ENCODE peak calls at places on chromosomes 11 and 22, in eight cellular contexts. One of them, this sample, is unnamed.

GRCh38 chr11:68373189-68373809 is 60.9 kb downstream of the LRP5 start:
- DNase-seq in ecto neural progenitor cell: no peak
- DNase-seq in right lobe of liver: no peak
- DNase-seq in T-cell: no peak
- DNase-seq in stimulated activated CD4-positive, alpha-beta T cell treated with anti-CD3 and anti-CD28 coated beads, Interleukin-2, amount 100 ng/mL, for 48 hours: no peak
- DNase-seq in HS-5: no peak
- DNase-seq in fibroblast of the conjunctiva: peak
- DNase-seq in CD8-positive, alpha-beta T cell: no peak
- DNase-seq in this sample: no peak

GRCh38 chr11:95147364-95147905 is 57.8 kb downstream of the ENDOD1 start:
- DNase-seq in ecto neural progenitor cell: no peak
- DNase-seq in right lobe of liver: no peak
- DNase-seq in T-cell: no peak
- DNase-seq in stimulated activated CD4-positive, alpha-beta T cell treated with anti-CD3 and anti-CD28 coated beads, Interleukin-2, amount 100 ng/mL, for 48 hours: no peak
- DNase-seq in HS-5: peak
- DNase-seq in fibroblast of the conjunctiva: peak
- DNase-seq in CD8-positive, alpha-beta T cell: no peak
- DNase-seq in this sample: no peak

GRCh38 chr11:78958444-78958843 is 383.8 kb upstream of the NARS2 start:
- DNase-seq in ecto neural progenitor cell: no peak
- DNase-seq in right lobe of liver: no peak
- DNase-seq in T-cell: no peak
- DNase-seq in stimulated activated CD4-positive, alpha-beta T cell treated with anti-CD3 and anti-CD28 coated beads, Interleukin-2, amount 100 ng/mL, for 48 hours: no peak
- DNase-seq in HS-5: no peak
- DNase-seq in fibroblast of the conjunctiva: no peak
- DNase-seq in CD8-positive, alpha-beta T cell: no peak
- DNase-seq in this sample: no peak

GRCh38 chr11:31884080-31884479 is 73.0 kb upstream of the PAX6 start:
- DNase-seq in ecto neural progenitor cell: no peak
- DNase-seq in right lobe of liver: no peak
- DNase-seq in T-cell: no peak
- DNase-seq in stimulated activated CD4-positive, alpha-beta T cell treated with anti-CD3 and anti-CD28 coated beads, Interleukin-2, amount 100 ng/mL, for 48 hours: no peak
- DNase-seq in HS-5: no peak
- DNase-seq in fibroblast of the conjunctiva: no peak
- DNase-seq in CD8-positive, alpha-beta T cell: no peak
- DNase-seq in this sample: no peak

GRCh38 chr11:119807841-119808240 is 78.8 kb upstream of the NECTIN1 start:
- DNase-seq in ecto neural progenitor cell: no peak
- DNase-seq in right lobe of liver: no peak
- DNase-seq in T-cell: no peak
- DNase-seq in stimulated activated CD4-positive, alpha-beta T cell treated with anti-CD3 and anti-CD28 coated beads, Interleukin-2, amount 100 ng/mL, for 48 hours: no peak
- DNase-seq in HS-5: no peak
- DNase-seq in fibroblast of the conjunctiva: no peak
- DNase-seq in CD8-positive, alpha-beta T cell: no peak
- DNase-seq in this sample: no peak

GRCh38 chr22:42273855-42274451 is 3.5 kb upstream of the TCF20 start:
- DNase-seq in ecto neural progenitor cell: no peak
- DNase-seq in right lobe of liver: no peak
- DNase-seq in T-cell: no peak
- DNase-seq in stimulated activated CD4-positive, alpha-beta T cell treated with anti-CD3 and anti-CD28 coated beads, Interleukin-2, amount 100 ng/mL, for 48 hours: no peak
- DNase-seq in HS-5: no peak
- DNase-seq in fibroblast of the conjunctiva: no peak
- DNase-seq in CD8-positive, alpha-beta T cell: no peak
- DNase-seq in this sample: no peak

GRCh38 chr11:6667733-6668374 is 12.2 kb upstream of the DCHS1 start:
- DNase-seq in ecto neural progenitor cell: no peak
- DNase-seq in right lobe of liver: no peak
- DNase-seq in T-cell: no peak
- DNase-seq in stimulated activated CD4-positive, alpha-beta T cell treated with anti-CD3 and anti-CD28 coated beads, Interleukin-2, amount 100 ng/mL, for 48 hours: no peak
- DNase-seq in HS-5: no peak
- DNase-seq in fibroblast of the conjunctiva: no peak
- DNase-seq in CD8-positive, alpha-beta T cell: no peak
- DNase-seq in this sample: no peak

GRCh38 chr22:20536590-20537324 is 29.3 kb downstream of the MED15 start:
- DNase-seq in ecto neural progenitor cell: no peak
- DNase-seq in right lobe of liver: peak
- DNase-seq in T-cell: no peak
- DNase-seq in stimulated activated CD4-positive, alpha-beta T cell treated with anti-CD3 and anti-CD28 coated beads, Interleukin-2, amount 100 ng/mL, for 48 hours: no peak
- DNase-seq in HS-5: no peak
- DNase-seq in fibroblast of the conjunctiva: no peak
- DNase-seq in CD8-positive, alpha-beta T cell: no peak
- DNase-seq in this sample: no peak

GRCh38 chr11:34653031-34653430 is 32.1 kb downstream of the EHF start:
- DNase-seq in ecto neural progenitor cell: no peak
- DNase-seq in right lobe of liver: no peak
- DNase-seq in T-cell: no peak
- DNase-seq in stimulated activated CD4-positive, alpha-beta T cell treated with anti-CD3 and anti-CD28 coated beads, Interleukin-2, amount 100 ng/mL, for 48 hours: no peak
- DNase-seq in HS-5: no peak
- DNase-seq in fibroblast of the conjunctiva: no peak
- DNase-seq in CD8-positive, alpha-beta T cell: no peak
- DNase-seq in this sample: no peak

GRCh38 chr11:45470151-45471001 is 184.2 kb upstream of the SYT13 start:
- DNase-seq in ecto neural progenitor cell: no peak
- DNase-seq in right lobe of liver: no peak
- DNase-seq in T-cell: no peak
- DNase-seq in stimulated activated CD4-positive, alpha-beta T cell treated with anti-CD3 and anti-CD28 coated beads, Interleukin-2, amount 100 ng/mL, for 48 hours: no peak
- DNase-seq in HS-5: peak
- DNase-seq in fibroblast of the conjunctiva: no peak
- DNase-seq in CD8-positive, alpha-beta T cell: no peak
- DNase-seq in this sample: no peak

GRCh38 chr22:43993072-43993760 is 30.9 kb upstream of the PARVB start:
- DNase-seq in ecto neural progenitor cell: peak
- DNase-seq in right lobe of liver: no peak
- DNase-seq in T-cell: peak
- DNase-seq in stimulated activated CD4-positive, alpha-beta T cell treated with anti-CD3 and anti-CD28 coated beads, Interleukin-2, amount 100 ng/mL, for 48 hours: peak
- DNase-seq in HS-5: peak
- DNase-seq in fibroblast of the conjunctiva: peak
- DNase-seq in CD8-positive, alpha-beta T cell: peak
- DNase-seq in this sample: peak

GRCh38 chr11:77502501-77502900 is 28.6 kb upstream of the PAK1 start:
- DNase-seq in ecto neural progenitor cell: no peak
- DNase-seq in right lobe of liver: no peak
- DNase-seq in T-cell: no peak
- DNase-seq in stimulated activated CD4-positive, alpha-beta T cell treated with anti-CD3 and anti-CD28 coated beads, Interleukin-2, amount 100 ng/mL, for 48 hours: no peak
- DNase-seq in HS-5: no peak
- DNase-seq in fibroblast of the conjunctiva: no peak
- DNase-seq in CD8-positive, alpha-beta T cell: no peak
- DNase-seq in this sample: no peak

GRCh38 chr22:28112548-28113043 is 193.5 kb upstream of the PITPNB start:
- DNase-seq in ecto neural progenitor cell: peak
- DNase-seq in right lobe of liver: no peak
- DNase-seq in T-cell: no peak
- DNase-seq in stimulated activated CD4-positive, alpha-beta T cell treated with anti-CD3 and anti-CD28 coated beads, Interleukin-2, amount 100 ng/mL, for 48 hours: no peak
- DNase-seq in HS-5: no peak
- DNase-seq in fibroblast of the conjunctiva: no peak
- DNase-seq in CD8-positive, alpha-beta T cell: no peak
- DNase-seq in this sample: no peak

GRCh38 chr22:36486619-36487384 is 5.4 kb upstream of the TXN2 start:
- DNase-seq in ecto neural progenitor cell: peak
- DNase-seq in right lobe of liver: no peak
- DNase-seq in T-cell: peak
- DNase-seq in stimulated activated CD4-positive, alpha-beta T cell treated with anti-CD3 and anti-CD28 coated beads, Interleukin-2, amount 100 ng/mL, for 48 hours: peak
- DNase-seq in HS-5: no peak
- DNase-seq in fibroblast of the conjunctiva: peak
- DNase-seq in CD8-positive, alpha-beta T cell: peak
- DNase-seq in this sample: no peak

GRCh38 chr22:24789516-24789915 is 15.0 kb upstream of the PIWIL3 start:
- DNase-seq in ecto neural progenitor cell: no peak
- DNase-seq in right lobe of liver: no peak
- DNase-seq in T-cell: no peak
- DNase-seq in stimulated activated CD4-positive, alpha-beta T cell treated with anti-CD3 and anti-CD28 coated beads, Interleukin-2, amount 100 ng/mL, for 48 hours: no peak
- DNase-seq in HS-5: no peak
- DNase-seq in fibroblast of the conjunctiva: no peak
- DNase-seq in CD8-positive, alpha-beta T cell: no peak
- DNase-seq in this sample: no peak

GRCh38 chr11:118612378-118612777 is 5.0 kb downstream of the PHLDB1 start:
- DNase-seq in ecto neural progenitor cell: no peak
- DNase-seq in right lobe of liver: no peak
- DNase-seq in T-cell: no peak
- DNase-seq in stimulated activated CD4-positive, alpha-beta T cell treated with anti-CD3 and anti-CD28 coated beads, Interleukin-2, amount 100 ng/mL, for 48 hours: no peak
- DNase-seq in HS-5: no peak
- DNase-seq in fibroblast of the conjunctiva: no peak
- DNase-seq in CD8-positive, alpha-beta T cell: no peak
- DNase-seq in this sample: no peak

GRCh38 chr11:86551286-86551685 is 121.1 kb downstream of the ME3 start:
- DNase-seq in ecto neural progenitor cell: no peak
- DNase-seq in right lobe of liver: no peak
- DNase-seq in T-cell: no peak
- DNase-seq in stimulated activated CD4-positive, alpha-beta T cell treated with anti-CD3 and anti-CD28 coated beads, Interleukin-2, amount 100 ng/mL, for 48 hours: no peak
- DNase-seq in HS-5: peak
- DNase-seq in fibroblast of the conjunctiva: peak
- DNase-seq in CD8-positive, alpha-beta T cell: no peak
- DNase-seq in this sample: no peak

GRCh38 chr22:38310518-38311330 is 6.5 kb downstream of the CSNK1E start:
- DNase-seq in ecto neural progenitor cell: no peak
- DNase-seq in right lobe of liver: no peak
- DNase-seq in T-cell: no peak
- DNase-seq in stimulated activated CD4-positive, alpha-beta T cell treated with anti-CD3 and anti-CD28 coated beads, Interleukin-2, amount 100 ng/mL, for 48 hours: no peak
- DNase-seq in HS-5: no peak
- DNase-seq in fibroblast of the conjunctiva: no peak
- DNase-seq in CD8-positive, alpha-beta T cell: no peak
- DNase-seq in this sample: no peak

GRCh38 chr22:41636467-41636866 is 15.4 kb downstream of the XRCC6 start:
- DNase-seq in ecto neural progenitor cell: no peak
- DNase-seq in right lobe of liver: no peak
- DNase-seq in T-cell: no peak
- DNase-seq in stimulated activated CD4-positive, alpha-beta T cell treated with anti-CD3 and anti-CD28 coated beads, Interleukin-2, amount 100 ng/mL, for 48 hours: no peak
- DNase-seq in HS-5: no peak
- DNase-seq in fibroblast of the conjunctiva: no peak
- DNase-seq in CD8-positive, alpha-beta T cell: no peak
- DNase-seq in this sample: no peak

GRCh38 chr22:48765595-48765994 is 1062.1 kb downstream of the BRD1 start:
- DNase-seq in ecto neural progenitor cell: no peak
- DNase-seq in right lobe of liver: peak
- DNase-seq in T-cell: no peak
- DNase-seq in stimulated activated CD4-positive, alpha-beta T cell treated with anti-CD3 and anti-CD28 coated beads, Interleukin-2, amount 100 ng/mL, for 48 hours: no peak
- DNase-seq in HS-5: no peak
- DNase-seq in fibroblast of the conjunctiva: no peak
- DNase-seq in CD8-positive, alpha-beta T cell: no peak
- DNase-seq in this sample: no peak

GRCh38 chr11:79388201-79388600 is 52.6 kb downstream of the TENM4 start:
- DNase-seq in ecto neural progenitor cell: no peak
- DNase-seq in right lobe of liver: no peak
- DNase-seq in T-cell: no peak
- DNase-seq in stimulated activated CD4-positive, alpha-beta T cell treated with anti-CD3 and anti-CD28 coated beads, Interleukin-2, amount 100 ng/mL, for 48 hours: no peak
- DNase-seq in HS-5: no peak
- DNase-seq in fibroblast of the conjunctiva: no peak
- DNase-seq in CD8-positive, alpha-beta T cell: no peak
- DNase-seq in this sample: no peak

GRCh38 chr11:2318123-2318522 is 16.3 kb downstream of the TSPAN32 start:
- DNase-seq in ecto neural progenitor cell: no peak
- DNase-seq in right lobe of liver: no peak
- DNase-seq in T-cell: no peak
- DNase-seq in stimulated activated CD4-positive, alpha-beta T cell treated with anti-CD3 and anti-CD28 coated beads, Interleukin-2, amount 100 ng/mL, for 48 hours: no peak
- DNase-seq in HS-5: no peak
- DNase-seq in fibroblast of the conjunctiva: no peak
- DNase-seq in CD8-positive, alpha-beta T cell: no peak
- DNase-seq in this sample: no peak

GRCh38 chr11:26950260-26950719 is 43.6 kb upstream of the FIBIN start:
- DNase-seq in ecto neural progenitor cell: no peak
- DNase-seq in right lobe of liver: peak
- DNase-seq in T-cell: no peak
- DNase-seq in stimulated activated CD4-positive, alpha-beta T cell treated with anti-CD3 and anti-CD28 coated beads, Interleukin-2, amount 100 ng/mL, for 48 hours: no peak
- DNase-seq in HS-5: no peak
- DNase-seq in fibroblast of the conjunctiva: peak
- DNase-seq in CD8-positive, alpha-beta T cell: no peak
- DNase-seq in this sample: no peak

GRCh38 chr11:117188620-117189081 is 10.1 kb downstream of the SIDT2 start:
- DNase-seq in ecto neural progenitor cell: peak
- DNase-seq in right lobe of liver: peak
- DNase-seq in T-cell: no peak
- DNase-seq in stimulated activated CD4-positive, alpha-beta T cell treated with anti-CD3 and anti-CD28 coated beads, Interleukin-2, amount 100 ng/mL, for 48 hours: no peak
- DNase-seq in HS-5: no peak
- DNase-seq in fibroblast of the conjunctiva: no peak
- DNase-seq in CD8-positive, alpha-beta T cell: no peak
- DNase-seq in this sample: no peak

GRCh38 chr11:6196396-6196795 is 2.6 kb upstream of the OR52W1 start:
- DNase-seq in ecto neural progenitor cell: no peak
- DNase-seq in right lobe of liver: no peak
- DNase-seq in T-cell: no peak
- DNase-seq in stimulated activated CD4-positive, alpha-beta T cell treated with anti-CD3 and anti-CD28 coated beads, Interleukin-2, amount 100 ng/mL, for 48 hours: no peak
- DNase-seq in HS-5: no peak
- DNase-seq in fibroblast of the conjunctiva: no peak
- DNase-seq in CD8-positive, alpha-beta T cell: no peak
- DNase-seq in this sample: no peak

GRCh38 chr11:65553301-65554001 is 4.7 kb downstream of the LTBP3 start:
- DNase-seq in ecto neural progenitor cell: peak
- DNase-seq in right lobe of liver: no peak
- DNase-seq in T-cell: peak
- DNase-seq in stimulated activated CD4-positive, alpha-beta T cell treated with anti-CD3 and anti-CD28 coated beads, Interleukin-2, amount 100 ng/mL, for 48 hours: no peak
- DNase-seq in HS-5: no peak
- DNase-seq in fibroblast of the conjunctiva: no peak
- DNase-seq in CD8-positive, alpha-beta T cell: peak
- DNase-seq in this sample: no peak

GRCh38 chr11:1923201-1923956 is 3.9 kb downstream of the TNNT3 start:
- DNase-seq in ecto neural progenitor cell: no peak
- DNase-seq in right lobe of liver: peak
- DNase-seq in T-cell: no peak
- DNase-seq in stimulated activated CD4-positive, alpha-beta T cell treated with anti-CD3 and anti-CD28 coated beads, Interleukin-2, amount 100 ng/mL, for 48 hours: no peak
- DNase-seq in HS-5: no peak
- DNase-seq in fibroblast of the conjunctiva: no peak
- DNase-seq in CD8-positive, alpha-beta T cell: no peak
- DNase-seq in this sample: no peak

GRCh38 chr11:47448566-47449427 is at the start of gene RAPSN:
- DNase-seq in ecto neural progenitor cell: no peak
- DNase-seq in right lobe of liver: no peak
- DNase-seq in T-cell: no peak
- DNase-seq in stimulated activated CD4-positive, alpha-beta T cell treated with anti-CD3 and anti-CD28 coated beads, Interleukin-2, amount 100 ng/mL, for 48 hours: no peak
- DNase-seq in HS-5: no peak
- DNase-seq in fibroblast of the conjunctiva: no peak
- DNase-seq in CD8-positive, alpha-beta T cell: no peak
- DNase-seq in this sample: no peak

GRCh38 chr11:20045098-20045688 is 115.1 kb downstream of the DBX1 start:
- DNase-seq in ecto neural progenitor cell: no peak
- DNase-seq in right lobe of liver: peak
- DNase-seq in T-cell: no peak
- DNase-seq in stimulated activated CD4-positive, alpha-beta T cell treated with anti-CD3 and anti-CD28 coated beads, Interleukin-2, amount 100 ng/mL, for 48 hours: no peak
- DNase-seq in HS-5: no peak
- DNase-seq in fibroblast of the conjunctiva: no peak
- DNase-seq in CD8-positive, alpha-beta T cell: no peak
- DNase-seq in this sample: no peak

GRCh38 chr11:10309163-10310093 is 4.6 kb downstream of the ADM start:
- DNase-seq in ecto neural progenitor cell: no peak
- DNase-seq in right lobe of liver: peak
- DNase-seq in T-cell: no peak
- DNase-seq in stimulated activated CD4-positive, alpha-beta T cell treated with anti-CD3 and anti-CD28 coated beads, Interleukin-2, amount 100 ng/mL, for 48 hours: no peak
- DNase-seq in HS-5: peak
- DNase-seq in fibroblast of the conjunctiva: peak
- DNase-seq in CD8-positive, alpha-beta T cell: no peak
- DNase-seq in this sample: no peak

GRCh38 chr11:129277216-129277838 is 85.2 kb upstream of the ARHGAP32 start:
- DNase-seq in ecto neural progenitor cell: no peak
- DNase-seq in right lobe of liver: no peak
- DNase-seq in T-cell: no peak
- DNase-seq in stimulated activated CD4-positive, alpha-beta T cell treated with anti-CD3 and anti-CD28 coated beads, Interleukin-2, amount 100 ng/mL, for 48 hours: no peak
- DNase-seq in HS-5: no peak
- DNase-seq in fibroblast of the conjunctiva: no peak
- DNase-seq in CD8-positive, alpha-beta T cell: no peak
- DNase-seq in this sample: no peak